ENCODE peak calls at places on chromosome 13, in eight cellular contexts. F is suprapubic skin; I is T-helper 1 cell; Y is stimulated activated CD4-positive, alpha-beta T cell treated with anti-CD3 and anti-CD28 coated beads, Interleukin-2, amount 100 ng/mL, for 48 hours; V is ACHN; W is fibroblast of mammary gland; K is activated naive CD8-positive, alpha-beta T cell treated with anti-CD3 and anti-CD28 coated beads, Interleukin-2, amount 50 U/mL, for 24 hours; E is adipocyte. A is an unnamed sample.
A peak's percentile ranks its signal among the peaks of the same experiment; 100 is the strongest.

GRCh38 chr13:47803131-47803530 is 197.9 kb downstream of the SUCLA2 start:
- DNase-seq in I (no peak), W (no peak), Y (no peak), F (no peak), E (no peak), V (no peak), K (no peak), A (no peak)

GRCh38 chr13:75421987-75422386 is 60.0 kb downstream of the TBC1D4 start:
- DNase-seq in Y (no peak), K (no peak), V (no peak), W (peak; percentile 42), E (no peak), F (no peak), I (no peak), A (no peak)

GRCh38 chr13:60090579-60090978 is 73.1 kb downstream of the DIAPH3 start:
- DNase-seq in W (peak; percentile 44), Y (no peak), I (no peak), E (peak; percentile 19), K (no peak), F (no peak), V (no peak), A (no peak)

GRCh38 chr13:50357586-50358118 is 342.4 kb downstream of the KCNRG start:
- DNase-seq in F (no peak), K (no peak), E (peak; percentile 68), V (peak; percentile 57), W (peak; percentile 92), I (no peak), Y (no peak), A (no peak)

GRCh38 chr13:50589139-50589538 is 254.4 kb downstream of the DLEU7 start:
- DNase-seq in E (peak; percentile 56), Y (no peak), K (no peak), V (peak; percentile 49), W (peak; percentile 99), F (no peak), I (no peak), A (peak; percentile 76)

GRCh38 chr13:25203256-25203794 is 31.2 kb upstream of the AMER2 start:
- DNase-seq in V (peak; percentile 25), I (no peak), W (no peak), Y (no peak), E (no peak), K (no peak), F (no peak), A (no peak)

GRCh38 chr13:28872427-28873176 is 52.5 kb downstream of the MTUS2 start:
- DNase-seq in I (no peak), F (no peak), V (no peak), Y (no peak), K (no peak), E (no peak), W (no peak), A (no peak)

GRCh38 chr13:109256866-109257760 is 529.3 kb downstream of the IRS2 start:
- DNase-seq in V (peak; percentile 82), Y (no peak), W (peak; percentile 98), F (no peak), E (peak; percentile 96), I (no peak), K (no peak), A (peak; percentile 81)

GRCh38 chr13:91546865-91547264 is 148.4 kb downstream of the GPC5 start:
- DNase-seq in K (no peak), Y (no peak), F (no peak), W (no peak), E (no peak), I (no peak), V (no peak), A (no peak)

GRCh38 chr13:113157206-113157928 is 1.1 kb upstream of the PROZ start:
- DNase-seq in K (no peak), F (no peak), Y (no peak), I (no peak), W (no peak), E (no peak), V (no peak), A (no peak)

GRCh38 chr13:41952749-41953148 is 8.2 kb downstream of the VWA8 start:
- DNase-seq in W (no peak), Y (no peak), F (no peak), E (no peak), K (no peak), V (no peak), I (no peak), A (no peak)

GRCh38 chr13:94323746-94324408 is 155.6 kb downstream of the DCT start:
- DNase-seq in I (no peak), E (no peak), K (no peak), F (no peak), Y (no peak), V (no peak), W (no peak), A (no peak)

GRCh38 chr13:111046590-111047141 is 68.4 kb upstream of the ARHGEF7 start:
- DNase-seq in F (no peak), Y (no peak), E (peak; percentile 34), V (no peak), W (peak; percentile 60), K (no peak), I (no peak), A (no peak)

GRCh38 chr13:98141509-98141908 is 1.4 kb upstream of the FARP1 start:
- DNase-seq in V (no peak), E (no peak), K (no peak), F (no peak), W (no peak), Y (no peak), I (no peak), A (no peak)

GRCh38 chr13:30698488-30699005 is 36.8 kb upstream of the ALOX5AP start:
- DNase-seq in E (no peak), F (no peak), V (no peak), W (no peak), Y (no peak), I (no peak), K (no peak), A (no peak)

GRCh38 chr13:99323488-99323887 is 16.3 kb upstream of the GPR183 start:
- DNase-seq in V (no peak), E (no peak), Y (no peak), W (peak; percentile 54), I (no peak), F (no peak), K (no peak), A (no peak)

GRCh38 chr13:73741111-73741510 is 393.1 kb downstream of the KLF12 start:
- DNase-seq in F (no peak), K (peak; percentile 7), W (peak; percentile 35), Y (no peak), V (no peak), E (peak; percentile 34), I (no peak), A (no peak)

GRCh38 chr13:76012091-76012721 is 376.1 kb downstream of the LMO7 start:
- DNase-seq in E (peak; percentile 61), K (no peak), I (no peak), W (no peak), F (no peak), V (peak; percentile 78), Y (no peak), A (no peak)

GRCh38 chr13:94233401-94233800 is 246.1 kb downstream of the DCT start:
- DNase-seq in I (no peak), W (peak; percentile 98), K (no peak), F (no peak), E (peak; percentile 93), Y (no peak), V (peak; percentile 78), A (peak; percentile 53)

GRCh38 chr13:26929971-26930730 is 169.6 kb upstream of the GPR12 start:
- DNase-seq in V (peak; percentile 59), W (peak; percentile 60), I (peak; percentile 49), Y (peak; percentile 76), K (peak; percentile 81), E (peak; percentile 89), F (no peak), A (no peak)

GRCh38 chr13:98475521-98475920 is 101.4 kb downstream of the STK24 start:
- DNase-seq in K (no peak), I (no peak), E (no peak), Y (no peak), F (no peak), V (no peak), W (no peak), A (no peak)

A was measured in RWPE2.